ENCODE peak calls at places on chromosomes 7 and 10, in five cellular contexts. A is HCT116, D is endothelial cell of umbilical vein, F is MM.1S, H is neural progenitor cell. K is an unnamed sample. For H3K79me2, the result is how much of the 10 kb centered on the place peaks cover.

GRCh38 chr7:148732862-148733261 is 34.2 kb downstream of the CUL1 start:
- DNase-seq in A (no peak), D (no peak), F (no peak), H (no peak), K (no peak)

GRCh38 chr10:6348091-6348862 is 145.5 kb downstream of the PFKFB3 start:
- DNase-seq in A (no peak), D (no peak), F (peak), H (no peak), K (no peak)

GRCh38 chr7:82605247-82605864 is 161.8 kb upstream of the CACNA2D1 start:
- DNase-seq in A (peak), D (peak), F (peak), H (peak), K (peak)

GRCh38 chr7:129574487-129574886 is 37.0 kb upstream of the NRF1 start:
- DNase-seq in A (no peak), D (peak), F (no peak), H (no peak), K (no peak)

GRCh38 chr7:75950111-75950681 is 35.2 kb downstream of the POR start:
- DNase-seq in A (no peak), D (no peak), F (no peak), H (no peak), K (no peak)

GRCh38 chr7:112501958-112502503 is 21.2 kb downstream of the LSMEM1 start:
- DNase-seq in A (no peak), D (no peak), F (no peak), H (no peak), K (no peak)

GRCh38 chr10:77844713-77845454 is 81.7 kb downstream of the DLG5 start:
- DNase-seq in A (peak), D (peak), F (no peak), H (no peak), K (peak)

GRCh38 chr7:31853380-31853779 is 166.4 kb downstream of the PPP1R17 start:
- DNase-seq in A (no peak), D (no peak), F (no peak), H (no peak), K (no peak)

GRCh38 chr7:73703225-73703624 is 16.2 kb downstream of the STX1A start:
- DNase-seq in A (no peak), D (no peak), F (no peak), H (no peak), K (no peak)

GRCh38 chr10:117936136-117936535 is 110.6 kb downstream of the RAB11FIP2 start:
- DNase-seq in A (no peak), D (no peak), F (no peak), H (no peak), K (no peak)

GRCh38 chr10:88152720-88153119 is 289.3 kb downstream of the PTEN start:
- DNase-seq in A (peak), D (peak), F (peak), H (no peak), K (peak)

GRCh38 chr7:95472521-95473160 is 13.1 kb upstream of the ASB4 start:
- DNase-seq in A (no peak), D (no peak), F (no peak), H (peak), K (no peak)

GRCh38 chr10:119489572-119490326 is 52.8 kb downstream of the RGS10 start:
- DNase-seq in A (peak), D (peak), F (peak), H (peak), K (peak)

GRCh38 chr7:142385528-142386340 is 127.9 kb upstream of the PRSS58 start:
- DNase-seq in A (peak), D (peak), F (peak), H (peak), K (peak)

GRCh38 chr7:28408105-28408973 is 4.0 kb upstream of the CREB5 start:
- DNase-seq in A (no peak), D (no peak), F (no peak), H (peak), K (no peak)

GRCh38 chr7:41374150-41374848 is 328.6 kb downstream of the INHBA start:
- DNase-seq in A (no peak), D (no peak), F (no peak), H (no peak), K (peak)

GRCh38 chr7:157703534-157704195 is 366.9 kb downstream of the DNAJB6 start:
- DNase-seq in A (no peak), D (no peak), F (no peak), H (no peak), K (no peak)
- TF ChIP-seq EZH2 in A (no peak), D (no peak), F (no peak), H (no peak), K (no peak)

DNA sequence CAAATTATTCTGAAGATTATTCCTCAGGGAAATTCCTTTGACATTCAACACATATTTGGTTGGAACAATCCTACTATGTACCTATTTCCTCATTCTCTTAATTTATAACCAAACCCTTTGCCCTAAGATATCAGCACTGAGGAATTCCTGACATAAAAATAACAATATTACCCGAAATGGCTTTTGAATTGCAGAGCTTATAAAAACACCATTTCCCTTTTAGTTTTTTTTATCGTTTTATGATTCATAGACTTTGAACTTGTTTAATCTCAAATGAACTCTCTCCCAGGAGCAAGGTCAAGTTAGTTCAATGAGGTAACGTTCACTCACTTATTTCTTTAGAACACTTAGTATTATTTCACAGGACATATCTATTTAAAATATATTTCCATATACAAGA is 7.8 kb upstream of the ABCB1 start:
- DNase-seq in A (no peak), D (peak), F (no peak), H (no peak), K (no peak)
- H3K79me2 ChIP-seq in A (under half), D (under half), F (under half), H (under half), K (under half)

GRCh38 chr7:361680-362415 is 71.9 kb downstream of the FOXL3 start:
- DNase-seq in A (no peak), D (no peak), F (no peak), H (no peak), K (no peak)
- H3K27ac ChIP-seq in A (no peak), D (peak), F (no peak), H (no peak), K (no peak)

GRCh38 chr10:128007017-128007416 is 100.1 kb downstream of the PTPRE start:
- DNase-seq in A (no peak), D (peak), F (no peak), H (no peak), K (no peak)
- TF ChIP-seq EZH2 in A (no peak), D (no peak), F (no peak), H (no peak), K (no peak)

DNA sequence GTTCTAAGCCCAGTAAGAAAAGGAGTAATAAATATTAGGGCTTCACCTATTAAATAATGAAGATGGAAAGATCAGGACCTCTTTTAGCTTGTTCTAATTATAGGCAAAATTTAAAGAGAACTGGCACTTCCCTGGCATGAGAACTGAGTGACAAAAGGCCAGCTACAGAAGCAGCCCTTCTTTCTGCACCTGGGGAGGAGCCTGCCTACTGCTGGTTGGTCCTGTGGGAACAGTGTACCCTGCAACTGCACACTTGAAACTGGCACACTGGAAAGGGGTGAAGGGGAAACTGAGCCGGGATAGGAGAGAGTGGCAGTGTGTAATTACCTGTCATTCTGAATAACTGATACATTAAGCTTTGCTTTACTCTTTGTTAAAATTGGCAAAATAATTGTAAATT is 80.4 kb downstream of the SHH start:
- DNase-seq in A (no peak), D (no peak), F (no peak), H (no peak), K (no peak)
- H3K79me2 ChIP-seq in A (under half), D (under half), F (half or more), H (half or more), K (under half)